ENCODE peak calls at places on chromosomes 3 and 15, in six cellular contexts. A is Panc1, C is breast epithelium, D is spleen, L is stomach, Y is SK-N-SH. S is an unnamed sample. For H3K9me3, the result is how much of the 10 kb centered on the place peaks cover.

GRCh38 chr15:77115179-77115578 is 44.3 kb upstream of the TSPAN3 start:
- DNase-seq in A (no peak), D (no peak), L (no peak), C (no peak), Y (no peak), S (no peak)

GRCh38 chr3:123752228-123752627 is 131.9 kb downstream of the MYLK start:
- DNase-seq in L (no peak), A (no peak), C (no peak), D (no peak), Y (no peak), S (no peak)

GRCh38 chr3:64120876-64121275 is 97.6 kb upstream of the PSMD6 start:
- DNase-seq in C (no peak), A (no peak), D (no peak), Y (no peak), L (no peak), S (no peak)

GRCh38 chr3:170277833-170278586 is 55.8 kb downstream of the PRKCI start:
- DNase-seq in C (no peak), L (no peak), D (no peak), A (no peak), Y (no peak), S (no peak)

GRCh38 chr3:27888562-27888961 is 166.4 kb upstream of the EOMES start:
- DNase-seq in D (no peak), L (no peak), Y (no peak), A (no peak), C (no peak), S (no peak)

GRCh38 chr3:85433334-85433733 is 474.5 kb downstream of the CADM2 start:
- DNase-seq in L (no peak), A (no peak), Y (no peak), D (no peak), C (no peak), S (no peak)

GRCh38 chr15:60346077-60346476 is 51.7 kb downstream of the ANXA2 start:
- DNase-seq in D (no peak), C (no peak), Y (no peak), L (no peak), A (no peak), S (no peak)

GRCh38 chr3:46065294-46065705 is 38.0 kb upstream of the XCR1 start:
- DNase-seq in A (no peak), D (no peak), Y (peak), L (peak), C (no peak), S (no peak)

GRCh38 chr3:138914870-138915502 is 32.0 kb downstream of the FOXL2 start:
- DNase-seq in A (peak), L (no peak), Y (no peak), C (no peak), D (no peak), S (no peak)

GRCh38 chr15:78854973-78855372 is 17.7 kb upstream of the MORF4L1 start:
- DNase-seq in Y (no peak), A (no peak), L (no peak), D (peak), C (no peak), S (no peak)

GRCh38 chr15:63006032-63006878 is 36.3 kb upstream of the TPM1 start:
- DNase-seq in Y (no peak), L (no peak), D (no peak), A (no peak), C (no peak), S (no peak)

GRCh38 chr3:107150675-107151074 is 226.6 kb upstream of the CCDC54 start:
- DNase-seq in A (no peak), L (no peak), C (no peak), Y (no peak), D (no peak), S (no peak)

GRCh38 chr3:21154911-21155310 is 596.1 kb downstream of the ZNF385D start:
- DNase-seq in A (no peak), Y (no peak), D (no peak), L (no peak), C (no peak), S (no peak)

GRCh38 chr3:21163961-21164360 is 587.0 kb downstream of the ZNF385D start:
- DNase-seq in D (no peak), A (no peak), C (no peak), Y (no peak), L (no peak), S (no peak)

GRCh38 chr3:21159565-21159950 is 591.5 kb downstream of the ZNF385D start:
- DNase-seq in A (no peak), C (no peak), L (no peak), D (no peak), Y (no peak), S (no peak)

GRCh38 chr3:21158801-21159564 is 592.0 kb downstream of the ZNF385D start:
- DNase-seq in C (no peak), Y (no peak), L (no peak), A (no peak), D (no peak), S (no peak)
- H3K9me3 ChIP-seq in C (under half), Y (under half), L (under half), A (under half), D (under half), S (under half)

DNA sequence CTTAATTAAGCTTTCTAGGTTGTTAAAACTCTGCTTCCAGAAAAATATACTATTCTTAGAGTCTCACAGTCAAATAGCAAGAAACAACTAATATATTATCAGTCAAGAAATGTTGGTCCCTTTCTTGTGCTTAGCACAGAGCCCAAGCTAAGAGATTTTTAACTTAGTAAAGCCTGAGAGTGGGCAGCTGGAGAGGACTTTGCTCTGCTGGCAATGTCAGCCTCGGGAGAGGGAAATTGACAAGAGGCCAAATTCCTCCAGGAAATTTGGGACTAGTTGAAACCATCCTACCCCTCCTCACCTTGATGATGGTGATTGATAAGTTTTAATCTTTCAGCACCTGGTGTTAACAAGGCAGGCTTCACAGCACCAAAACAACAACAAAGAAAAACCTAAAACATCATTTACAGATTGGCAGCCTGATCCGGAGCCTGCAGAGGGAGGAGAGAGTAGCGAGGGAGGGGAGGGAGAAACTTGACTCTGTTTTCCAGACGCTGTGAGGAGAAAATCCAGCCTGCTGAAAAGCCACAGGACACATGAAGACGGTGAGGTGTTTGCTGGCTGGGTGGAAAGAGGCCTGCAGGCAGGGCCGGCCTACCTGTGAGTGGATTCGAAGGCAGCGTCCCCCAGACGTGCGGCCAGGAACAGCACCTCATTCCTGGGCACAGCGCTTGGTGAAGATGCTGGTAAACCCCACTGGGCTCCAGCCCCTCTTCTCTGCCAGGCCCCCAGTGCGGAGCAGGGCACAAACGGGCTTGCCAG is 150.9 kb downstream of the LRRC28 start:
- DNase-seq in D (no peak), L (no peak), C (no peak), A (no peak), Y (peak), S (no peak)
- TF ChIP-seq POLR2AphosphoS5 in D (no peak), L (no peak), C (no peak), A (no peak), Y (no peak), S (no peak)

GRCh38 chr3:134039161-134039862 is 9.6 kb upstream of the SLCO2A1 start:
- DNase-seq in A (no peak), Y (no peak), C (no peak), L (peak), D (peak), S (peak)
- TF ChIP-seq CTCF in A (no peak), Y (no peak), C (no peak), L (no peak), D (peak), S (no peak)

GRCh38 chr3:177758131-177758530 is 560.8 kb upstream of the TBL1XR1 start:
- DNase-seq in L (no peak), D (no peak), C (no peak), Y (no peak), A (no peak), S (no peak)
- H3K9me3 ChIP-seq in L (under half), D (under half), C (under half), Y (under half), A (under half), S (under half)

DNA sequence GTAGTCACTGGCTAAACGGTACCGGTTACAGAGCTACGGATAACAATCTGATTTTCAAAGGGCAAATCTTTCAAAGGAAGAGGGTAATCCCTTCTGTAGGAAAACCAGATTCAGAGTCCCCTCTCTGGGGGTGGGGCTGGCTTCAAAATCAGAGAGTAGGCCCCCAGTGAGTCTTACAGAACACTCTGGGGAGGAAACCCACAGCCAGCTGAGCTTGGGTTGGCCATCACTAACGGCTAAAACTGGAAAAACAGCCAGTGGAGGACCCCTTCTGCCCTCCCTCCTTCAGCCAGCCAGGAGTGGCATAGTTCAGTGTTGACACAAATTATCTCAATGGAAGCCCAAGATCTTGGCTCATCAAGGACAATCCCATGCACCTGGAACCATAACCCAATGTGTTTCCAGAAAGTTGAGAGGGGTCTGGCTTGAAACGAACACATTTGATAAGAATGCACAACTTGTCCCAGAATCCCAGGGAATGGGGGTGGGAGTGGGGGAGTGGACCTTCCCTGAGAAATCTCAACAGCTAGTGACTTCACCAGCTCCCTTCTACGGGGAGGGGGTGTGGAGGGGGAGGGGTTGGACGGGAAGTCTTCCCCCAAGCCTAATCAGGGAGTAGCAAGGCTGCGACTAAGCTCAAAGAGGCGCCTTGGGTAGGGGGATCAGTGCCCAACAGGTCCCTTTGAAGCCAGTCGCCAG is 1.0 kb downstream of the RASL12 start:
- DNase-seq in Y (no peak), D (no peak), L (no peak), A (no peak), C (no peak), S (peak)
- TF ChIP-seq POLR2AphosphoS5 in Y (no peak), D (no peak), L (no peak), A (no peak), C (no peak), S (no peak)

DNA sequence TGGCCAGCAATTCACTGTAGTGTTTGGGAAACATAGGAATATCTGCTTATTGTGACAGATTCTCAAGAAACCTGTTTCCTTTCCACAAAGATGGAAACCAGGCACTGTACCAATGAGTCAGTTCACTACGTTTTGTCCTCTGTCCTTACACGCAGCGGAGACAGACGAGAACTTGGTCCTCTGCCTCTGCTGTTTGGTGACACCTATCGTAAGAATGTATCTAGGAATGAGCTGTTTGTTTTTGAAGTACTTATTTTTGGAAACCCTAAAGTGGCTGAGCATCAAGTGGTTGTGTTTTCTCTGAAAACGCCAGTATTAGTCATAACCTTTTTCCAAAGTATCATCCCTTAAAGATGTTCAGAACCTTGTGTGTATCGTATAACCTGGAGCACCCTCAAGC is 93.0 kb downstream of the PGPEP1L start:
- DNase-seq in A (no peak), L (no peak), D (no peak), Y (no peak), C (no peak), S (peak)
- TF ChIP-seq CTCF in A (no peak), L (no peak), D (no peak), Y (no peak), C (no peak), S (no peak)

GRCh38 chr15:81595752-81596151 is 221.7 kb upstream of the TMC3 start:
- DNase-seq in A (no peak), L (no peak), D (no peak), C (no peak), Y (no peak), S (no peak)

DNA sequence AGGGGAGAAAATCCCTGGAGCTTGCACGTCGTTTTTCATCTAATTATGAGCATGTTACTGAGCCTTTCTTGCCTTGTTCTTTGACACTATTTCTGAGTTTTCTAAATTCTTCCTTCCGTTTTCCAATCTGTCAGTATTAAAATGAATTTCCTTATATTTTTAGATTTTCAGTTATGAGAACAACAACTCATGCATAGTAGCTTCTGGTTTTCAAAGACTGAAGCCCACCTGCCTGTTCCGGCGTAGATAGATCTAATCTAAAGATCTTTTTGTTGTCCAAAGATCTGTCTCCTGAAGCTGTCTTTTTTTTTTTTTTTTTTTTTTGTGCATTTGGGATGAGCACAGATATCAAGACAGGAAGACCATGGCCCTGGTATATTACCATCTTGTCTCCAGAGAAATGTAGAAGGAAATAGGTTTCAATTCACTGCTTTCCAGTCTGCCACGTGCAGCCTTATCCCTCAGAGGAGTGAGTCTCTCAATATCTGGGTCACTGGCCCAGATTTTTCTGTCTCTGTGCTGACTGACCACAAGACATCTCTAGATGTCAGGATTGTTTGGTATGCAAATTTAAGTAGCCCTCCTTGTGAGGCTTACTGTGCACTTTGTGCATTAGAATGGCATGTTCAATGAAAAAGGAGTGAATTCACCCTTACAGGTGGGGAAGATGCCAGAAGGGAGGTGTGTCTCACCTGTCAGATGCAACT is 222.3 kb upstream of the TMC3 start:
- DNase-seq in L (no peak), Y (no peak), C (no peak), A (no peak), D (no peak), S (no peak)
- H3K9me3 ChIP-seq in L (under half), Y (under half), C (under half), A (under half), D (under half), S (under half)

GRCh38 chr15:75573643-75574384 is 5.3 kb downstream of the PTPN9 start:
- DNase-seq in L (no peak), C (no peak), Y (no peak), D (no peak), A (no peak), S (no peak)

GRCh38 chr15:75577401-75578205 is 1.5 kb downstream of the PTPN9 start:
- DNase-seq in Y (peak), D (no peak), A (no peak), L (no peak), C (no peak), S (peak)

GRCh38 chr15:75583689-75584088 is 4.6 kb upstream of the PTPN9 start:
- DNase-seq in Y (no peak), L (no peak), A (no peak), C (no peak), D (no peak), S (no peak)

GRCh38 chr15:75578948-75579908 is at the start of gene PTPN9:
- DNase-seq in Y (peak), L (peak), A (no peak), D (peak), C (peak), S (peak)

DNA sequence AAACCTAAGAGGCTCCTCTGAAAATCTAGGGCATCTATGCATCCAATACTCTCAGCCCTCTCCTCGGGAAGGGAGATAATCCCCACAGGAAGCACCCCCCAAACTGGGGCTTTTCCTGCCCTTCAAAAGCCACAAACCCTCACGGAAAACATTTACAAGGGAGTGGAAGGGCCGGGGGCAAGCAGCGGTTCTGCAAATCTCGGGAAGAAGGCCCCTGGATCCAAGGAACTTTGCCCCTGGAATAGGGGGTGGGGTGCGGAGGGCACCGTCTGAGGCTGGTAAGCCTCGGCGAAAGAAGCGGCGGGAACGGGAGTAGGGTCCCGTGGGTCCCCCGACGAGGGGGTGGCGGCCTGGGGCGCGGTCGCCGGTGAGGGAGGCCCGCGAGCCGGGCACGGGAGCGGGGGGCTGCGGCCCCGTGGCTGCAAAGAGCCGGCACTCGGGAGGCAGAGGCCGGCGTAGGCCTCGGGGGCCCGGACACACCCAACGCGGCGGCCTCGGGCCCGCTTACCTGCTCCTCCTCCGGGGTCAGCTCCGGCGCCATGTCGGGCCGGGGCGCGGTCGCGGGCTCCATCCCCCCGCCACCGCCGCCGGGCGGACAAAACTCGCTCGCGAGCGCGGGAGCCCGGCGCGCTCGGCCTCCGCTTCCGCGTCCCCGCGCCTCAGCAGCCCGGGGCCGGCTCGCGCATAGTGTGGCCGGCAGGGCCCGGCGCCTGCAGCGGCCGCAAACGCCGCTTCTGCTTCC is 738 bp downstream of the PTPN9 start:
- DNase-seq in D (peak), C (no peak), L (peak), Y (peak), A (no peak), S (no peak)
- TF ChIP-seq POLR2AphosphoS5 in D (no peak), C (no peak), L (no peak), Y (no peak), A (no peak), S (no peak)

GRCh38 chr15:80936288-80937078 is 53.1 kb downstream of the MESD start:
- DNase-seq in A (no peak), D (peak), L (no peak), C (no peak), Y (no peak), S (peak)
- TF ChIP-seq CTCF in A (no peak), D (no peak), L (no peak), C (no peak), Y (no peak), S (no peak)

GRCh38 chr3:791442-791841 is 301.4 kb upstream of the CNTN6 start:
- DNase-seq in D (no peak), A (no peak), Y (no peak), L (no peak), C (no peak), S (no peak)
- H3K9me3 ChIP-seq in D (under half), A (under half), Y (under half), L (under half), C (under half), S (under half)